ENCODE peak calls at places on chromosomes 13 and 19, in five cellular contexts. T is mucosa of descending colon, M is neural crest cell, C is PC-9, H is osteocyte. A is an unnamed sample.

GRCh38 chr19:10552596-10553053 is 8.9 kb downstream of the ATG4D start:
- DNase-seq in T (no peak), M (no peak), C (no peak), H (no peak), A (no peak)

GRCh38 chr19:16836115-16836905 is 7.1 kb downstream of the SIN3B start:
- DNase-seq in C (no peak), M (no peak), H (no peak), T (no peak), A (no peak)

GRCh38 chr19:11435833-11436313 is 438 bp downstream of the PRKCSH start:
- DNase-seq in T (peak; percentile 63), C (peak; percentile 16), H (no peak), M (no peak), A (no peak)

GRCh38 chr19:2416321-2417097 is 10.9 kb downstream of the TIMM13 start:
- DNase-seq in M (no peak), H (no peak), T (no peak), C (no peak), A (no peak)

GRCh38 chr13:92461402-92461801 is 765.2 kb upstream of the GPC6 start:
- DNase-seq in T (no peak), C (no peak), M (no peak), H (no peak), A (no peak)

GRCh38 chr19:42879613-42880012 is at the start of gene PSG1:
- DNase-seq in H (no peak), M (no peak), T (no peak), C (no peak), A (no peak)

GRCh38 chr13:57627663-57628062 is 3.9 kb upstream of the PCDH17 start:
- DNase-seq in C (no peak), H (no peak), M (no peak), T (no peak), A (no peak)

GRCh38 chr13:62387642-62388041 is 972.0 kb upstream of the PCDH20 start:
- DNase-seq in H (no peak), C (no peak), M (no peak), T (no peak), A (no peak)

GRCh38 chr13:44876782-44877324 is 112.4 kb downstream of the NUFIP1 start:
- DNase-seq in C (no peak), T (no peak), M (peak; percentile 6), H (no peak), A (no peak)

GRCh38 chr13:92806215-92806614 is 420.4 kb upstream of the GPC6 start:
- DNase-seq in H (no peak), C (no peak), T (no peak), M (no peak), A (no peak)

GRCh38 chr13:52070929-52071523 is 46.5 kb downstream of the UTP14C start:
- DNase-seq in M (no peak), H (no peak), C (no peak), T (no peak), A (no peak)
- TF ChIP-seq CTCF in M (no peak), H (peak; percentile 27), C (peak; percentile 46), T (no peak), A (peak; percentile 30)

DNA sequence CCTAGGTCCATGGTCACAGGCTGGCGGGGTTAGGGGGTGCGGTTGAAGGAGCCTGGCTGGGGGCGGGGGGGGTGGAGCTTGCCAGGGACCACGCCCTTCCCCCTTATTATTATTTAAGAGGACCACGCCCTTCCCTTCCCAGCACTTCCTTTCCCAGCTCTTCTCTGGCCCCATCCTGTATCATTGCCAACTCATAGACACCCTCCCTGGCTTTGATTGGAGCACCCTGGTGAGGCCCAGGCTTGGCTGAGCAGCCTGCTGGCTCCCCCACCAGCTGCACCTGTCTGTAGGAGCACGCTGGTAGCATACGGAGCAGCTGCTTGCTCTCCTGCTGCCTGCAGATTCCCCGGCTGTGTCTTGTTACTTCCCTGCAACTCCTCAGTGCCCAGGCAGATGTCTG is 62.5 kb upstream of the PDX1 start:
- DNase-seq in M (no peak), T (no peak), H (no peak), C (no peak), A (no peak)
- TF ChIP-seq CTCF in M (no peak), T (no peak), H (no peak), C (no peak), A (no peak)

GRCh38 chr13:68304287-68304893 is 1074.3 kb upstream of the PCDH9 start:
- DNase-seq in M (no peak), T (no peak), H (no peak), C (no peak), A (no peak)
- TF ChIP-seq CTCF in M (peak; percentile 81), T (no peak), H (peak; percentile 80), C (peak; percentile 54), A (peak; percentile 88)

GRCh38 chr13:97307882-97308624 is 85.9 kb downstream of the MBNL2 start:
- DNase-seq in T (no peak), M (no peak), C (peak; percentile 59), H (no peak), A (no peak)

GRCh38 chr13:97308735-97309429 is 86.7 kb downstream of the MBNL2 start:
- DNase-seq in T (no peak), M (no peak), C (no peak), H (no peak), A (no peak)

GRCh38 chr13:97306646-97307045 is 84.5 kb downstream of the MBNL2 start:
- DNase-seq in M (no peak), C (no peak), T (no peak), H (no peak), A (no peak)

GRCh38 chr13:97307096-97307495 is 85.0 kb downstream of the MBNL2 start:
- DNase-seq in C (no peak), T (no peak), M (no peak), H (no peak), A (no peak)

DNA sequence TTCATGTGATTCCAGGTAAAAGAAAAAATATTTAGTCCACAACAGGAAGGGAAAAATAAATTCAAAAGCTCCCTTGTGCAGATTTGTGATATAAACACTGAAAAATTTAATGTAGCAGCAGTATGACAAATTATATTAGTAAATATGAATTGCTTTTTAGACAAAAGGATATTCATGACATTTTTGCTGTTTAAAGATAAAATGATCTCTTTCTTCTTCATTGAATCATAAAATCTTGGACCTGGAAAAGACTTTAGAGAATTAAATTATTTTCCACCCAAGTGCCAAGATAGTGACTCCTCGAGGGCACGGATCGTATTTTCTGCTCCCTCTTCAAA is 85.4 kb downstream of the MBNL2 start:
- DNase-seq in M (no peak), C (no peak), T (no peak), H (no peak), A (no peak)
- TF ChIP-seq CTCF in M (no peak), C (no peak), T (no peak), H (no peak), A (no peak)

GRCh38 chr19:43934055-43934984 is 762 bp downstream of the ZNF45 start:
- DNase-seq in H (no peak), M (no peak), T (no peak), C (no peak), A (no peak)
- TF ChIP-seq CTCF in H (no peak), M (no peak), T (no peak), C (no peak), A (no peak)

A was measured in RWPE2.